ENCODE peak calls at places on chromosomes 5 and 9, in four cellular contexts. Y is HFFc6, Z is astrocyte of the spinal cord, P is Calu3. W is an unnamed sample.

GRCh38 chr5:172482156-172483020 is 28.1 kb upstream of the SH3PXD2B start:
- DNase-seq in Z (no peak), Y (no peak), P (no peak), W (no peak)

GRCh38 chr5:157523976-157524375 is 51.6 kb downstream of the ADAM19 start:
- DNase-seq in Z (no peak), Y (peak), P (no peak), W (no peak)

GRCh38 chr5:138601444-138601843 is 26.2 kb upstream of the HSPA9 start:
- DNase-seq in Y (peak), Z (peak), P (peak), W (no peak)

GRCh38 chr5:4228708-4229107 is 633.1 kb downstream of the IRX1 start:
- DNase-seq in P (no peak), Y (no peak), Z (no peak), W (no peak)

GRCh38 chr9:68780735-68781134 is 75.7 kb downstream of the PIP5K1B start:
- DNase-seq in Y (no peak), Z (peak), P (no peak), W (no peak)

GRCh38 chr9:132995121-132995420 is 16.6 kb downstream of the GFI1B start:
- DNase-seq in P (no peak), Z (no peak), Y (no peak), W (no peak)

GRCh38 chr9:132880311-132880661 is 1.6 kb downstream of the SPACA9 start:
- DNase-seq in P (no peak), Z (no peak), Y (no peak), W (no peak)

GRCh38 chr5:167861134-167861930 is 430.1 kb upstream of the WWC1 start:
- DNase-seq in Y (no peak), P (peak), Z (peak), W (no peak)

GRCh38 chr9:8468048-8468600 is 668.5 kb upstream of the DMAC1 start:
- DNase-seq in Y (no peak), Z (no peak), P (no peak), W (no peak)

GRCh38 chr5:145937432-145938250 is 1.3 kb downstream of the SH3RF2 start:
- DNase-seq in Y (no peak), P (peak), Z (peak), W (no peak)

GRCh38 chr5:43482490-43483064 is 1.1 kb downstream of the TMEM267 start:
- DNase-seq in Z (peak), Y (peak), P (no peak), W (no peak)

GRCh38 chr9:2066312-2067273 is 51.4 kb downstream of the SMARCA2 start:
- DNase-seq in Y (peak), P (no peak), Z (peak), W (no peak)

GRCh38 chr5:143564417-143564816 is 160.9 kb upstream of the NR3C1 start:
- DNase-seq in Y (no peak), Z (no peak), P (no peak), W (no peak)

GRCh38 chr9:69180670-69181069 is 6.6 kb downstream of the TJP2 start:
- DNase-seq in Y (peak), Z (peak), P (peak), W (no peak)

GRCh38 chr5:102664946-102665345 is 90.2 kb upstream of the PAM start:
- DNase-seq in P (no peak), Y (no peak), Z (no peak), W (no peak)

GRCh38 chr5:147522435-147522834 is 12.6 kb upstream of the DPYSL3 start:
- DNase-seq in P (no peak), Z (peak), Y (peak), W (no peak)

GRCh38 chr5:131735393-131735792 is 61.4 kb downstream of the FNIP1 start:
- DNase-seq in Z (no peak), P (no peak), Y (no peak), W (no peak)

GRCh38 chr9:113763429-113763828 is 112.7 kb upstream of the ZNF618 start:
- DNase-seq in Z (no peak), Y (no peak), P (no peak), W (no peak)

GRCh38 chr9:132040808-132041207 is 38.9 kb downstream of the MED27 start:
- DNase-seq in P (no peak), Y (no peak), Z (no peak), W (no peak)

GRCh38 chr5:131996210-131997025 is 15.0 kb downstream of the ACSL6 start:
- DNase-seq in Y (no peak), P (no peak), Z (no peak), W (no peak)

GRCh38 chr5:111092062-111092853 is at the start of gene WDR36:
- DNase-seq in Y (peak), P (peak), Z (peak), W (no peak)

GRCh38 chr5:127299678-127300077 is 9.1 kb downstream of the MEGF10 start:
- DNase-seq in P (no peak), Z (no peak), Y (no peak), W (no peak)
- TF ChIP-seq CTCF in P (no peak), Z (no peak), Y (no peak), W (no peak)

GRCh38 chr5:106759152-106759551 is 911.6 kb downstream of the EFNA5 start:
- DNase-seq in P (no peak), Z (no peak), Y (no peak), W (no peak)
- TF ChIP-seq CTCF in P (no peak), Z (no peak), Y (no peak), W (no peak)

GRCh38 chr9:137721479-137721878 is 102.7 kb downstream of the EHMT1 start:
- DNase-seq in Z (no peak), P (no peak), Y (no peak), W (no peak)

GRCh38 chr9:137722481-137722880 is 103.7 kb downstream of the EHMT1 start:
- DNase-seq in P (no peak), Z (no peak), Y (no peak), W (no peak)

GRCh38 chr9:137723396-137724113 is 104.8 kb downstream of the EHMT1 start:
- DNase-seq in P (no peak), Z (no peak), Y (no peak), W (no peak)

GRCh38 chr9:137720571-137721110 is 101.8 kb downstream of the EHMT1 start:
- DNase-seq in Z (no peak), Y (no peak), P (no peak), W (no peak)

GRCh38 chr9:137721899-137722298 is 103.1 kb downstream of the EHMT1 start:
- DNase-seq in P (no peak), Z (no peak), Y (no peak), W (no peak)
- TF ChIP-seq CTCF in P (no peak), Z (no peak), Y (peak), W (no peak)

DNA sequence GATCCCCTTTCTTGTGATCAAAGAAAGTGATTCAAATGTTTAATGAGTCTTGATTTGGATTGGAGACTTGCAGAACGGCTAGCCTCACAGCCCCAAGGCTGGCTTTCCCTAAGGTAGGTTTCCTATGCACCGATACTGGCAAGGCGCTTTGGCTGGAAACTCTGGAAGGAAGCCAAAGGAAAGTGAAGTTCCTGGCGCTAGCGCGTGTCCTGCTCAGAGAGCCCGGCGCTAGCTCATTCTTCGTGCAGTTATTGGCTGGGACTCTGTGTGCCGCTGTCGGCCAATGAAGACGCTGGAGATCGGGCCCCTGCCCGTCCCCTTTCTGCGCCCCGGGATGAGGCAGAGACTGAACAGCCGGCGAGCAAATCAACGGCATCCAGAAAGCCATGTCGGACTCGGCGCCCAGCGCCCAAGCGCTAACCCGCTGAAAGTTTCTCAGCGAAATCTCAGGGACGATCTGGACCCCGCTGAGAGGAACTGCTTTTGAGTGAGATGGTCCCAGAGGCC is at the start of gene PCDHGC3:
- DNase-seq in Y (peak), P (peak), Z (peak), W (peak)
- TF ChIP-seq CTCF in Y (peak), P (no peak), Z (peak), W (peak)

GRCh38 chr9:87740198-87740597 is 14.3 kb downstream of the CTSL start:
- DNase-seq in P (no peak), Z (no peak), Y (no peak), W (no peak)
- TF ChIP-seq CTCF in P (no peak), Z (no peak), Y (no peak), W (no peak)